ENCODE peak calls at places on chromosomes 1 and 21, in four cellular contexts. One of them, this sample, is unnamed.

GRCh38 chr1:21510113-21510493 is 880 bp downstream of the ALPL start:
- ATAC-seq in A549: no peak
- ATAC-seq in K562: no peak
- ATAC-seq in upper lobe of left lung: no peak
- ATAC-seq in this sample: no peak

GRCh38 chr1:1996207-1996651 is 7.4 kb downstream of the CFAP74 start:
- ATAC-seq in upper lobe of left lung: no peak
- ATAC-seq in A549: no peak
- ATAC-seq in K562: peak
- ATAC-seq in this sample: no peak

GRCh38 chr1:181801617-181802016 is 259.9 kb downstream of the ZNF648 start:
- ATAC-seq in A549: no peak
- ATAC-seq in upper lobe of left lung: no peak
- ATAC-seq in K562: no peak
- ATAC-seq in this sample: no peak

GRCh38 chr1:61450454-61451213 is 274.3 kb downstream of the TM2D1 start:
- ATAC-seq in A549: no peak
- ATAC-seq in upper lobe of left lung: no peak
- ATAC-seq in K562: no peak
- ATAC-seq in this sample: peak

GRCh38 chr1:222844108-222844779 is 29.4 kb downstream of the DISP1 start:
- ATAC-seq in K562: no peak
- ATAC-seq in upper lobe of left lung: no peak
- ATAC-seq in A549: no peak
- ATAC-seq in this sample: no peak

GRCh38 chr21:39537571-39537970 is 75.2 kb upstream of the B3GALT5 start:
- ATAC-seq in upper lobe of left lung: no peak
- ATAC-seq in A549: no peak
- ATAC-seq in K562: no peak
- ATAC-seq in this sample: no peak

GRCh38 chr1:33441088-33441745 is 10.3 kb upstream of the PHC2 start:
- ATAC-seq in K562: no peak
- ATAC-seq in A549: no peak
- ATAC-seq in upper lobe of left lung: no peak
- ATAC-seq in this sample: no peak

GRCh38 chr1:20709868-20710267 is 7.9 kb downstream of the KIF17 start:
- ATAC-seq in upper lobe of left lung: no peak
- ATAC-seq in K562: no peak
- ATAC-seq in A549: no peak
- ATAC-seq in this sample: no peak

DNA sequence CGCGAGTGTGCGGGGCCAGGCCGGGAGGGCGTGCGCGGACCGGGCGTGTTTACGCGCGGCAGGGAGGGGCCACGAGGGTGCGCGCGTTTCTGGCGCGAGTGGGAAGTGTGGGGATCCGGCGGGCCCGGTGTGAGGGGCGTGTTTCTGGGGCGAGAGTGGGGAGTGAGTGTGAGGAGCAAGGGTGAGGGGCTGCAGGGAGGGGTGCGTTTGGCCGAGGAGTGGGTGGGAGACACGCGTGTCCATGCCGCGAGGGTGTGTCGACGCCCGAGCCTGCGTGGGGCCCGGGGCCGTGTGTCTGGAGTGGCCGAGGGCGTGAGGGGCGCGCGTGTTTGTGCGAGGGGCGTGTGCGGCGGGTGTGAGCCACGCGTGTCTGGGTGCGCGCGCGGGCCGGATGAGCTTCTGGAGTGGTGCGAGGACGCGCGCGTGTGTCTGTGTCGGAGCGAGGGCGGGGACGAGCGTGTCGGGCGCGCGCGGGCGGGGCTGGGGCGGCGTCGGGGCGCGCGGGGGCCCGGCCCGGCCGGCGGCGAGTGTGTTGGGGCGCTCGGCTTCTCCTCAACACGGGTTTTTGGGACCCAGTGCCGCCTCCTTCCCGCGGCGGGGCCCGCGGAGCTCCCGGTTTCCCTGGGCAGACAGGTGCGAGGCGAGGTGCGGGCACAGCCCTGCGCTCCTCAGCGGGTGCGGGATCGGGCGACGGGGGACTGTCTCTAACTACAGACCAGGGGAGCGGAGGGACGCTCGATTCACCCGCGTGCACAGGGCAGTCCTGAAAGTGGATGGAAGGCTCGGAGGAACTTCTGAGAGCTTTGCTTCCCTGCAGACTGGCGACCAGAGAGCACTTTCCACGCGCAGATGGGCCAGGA is 65.8 kb upstream of the VAMP3 start:
- ATAC-seq in K562: no peak
- ATAC-seq in A549: no peak
- ATAC-seq in upper lobe of left lung: no peak
- ATAC-seq in this sample: peak
- TF ChIP-seq EP300 in K562: no peak
- TF ChIP-seq EP300 in A549: no peak
- TF ChIP-seq EP300 in upper lobe of left lung: no peak
- TF ChIP-seq EP300 in this sample: no peak

DNA sequence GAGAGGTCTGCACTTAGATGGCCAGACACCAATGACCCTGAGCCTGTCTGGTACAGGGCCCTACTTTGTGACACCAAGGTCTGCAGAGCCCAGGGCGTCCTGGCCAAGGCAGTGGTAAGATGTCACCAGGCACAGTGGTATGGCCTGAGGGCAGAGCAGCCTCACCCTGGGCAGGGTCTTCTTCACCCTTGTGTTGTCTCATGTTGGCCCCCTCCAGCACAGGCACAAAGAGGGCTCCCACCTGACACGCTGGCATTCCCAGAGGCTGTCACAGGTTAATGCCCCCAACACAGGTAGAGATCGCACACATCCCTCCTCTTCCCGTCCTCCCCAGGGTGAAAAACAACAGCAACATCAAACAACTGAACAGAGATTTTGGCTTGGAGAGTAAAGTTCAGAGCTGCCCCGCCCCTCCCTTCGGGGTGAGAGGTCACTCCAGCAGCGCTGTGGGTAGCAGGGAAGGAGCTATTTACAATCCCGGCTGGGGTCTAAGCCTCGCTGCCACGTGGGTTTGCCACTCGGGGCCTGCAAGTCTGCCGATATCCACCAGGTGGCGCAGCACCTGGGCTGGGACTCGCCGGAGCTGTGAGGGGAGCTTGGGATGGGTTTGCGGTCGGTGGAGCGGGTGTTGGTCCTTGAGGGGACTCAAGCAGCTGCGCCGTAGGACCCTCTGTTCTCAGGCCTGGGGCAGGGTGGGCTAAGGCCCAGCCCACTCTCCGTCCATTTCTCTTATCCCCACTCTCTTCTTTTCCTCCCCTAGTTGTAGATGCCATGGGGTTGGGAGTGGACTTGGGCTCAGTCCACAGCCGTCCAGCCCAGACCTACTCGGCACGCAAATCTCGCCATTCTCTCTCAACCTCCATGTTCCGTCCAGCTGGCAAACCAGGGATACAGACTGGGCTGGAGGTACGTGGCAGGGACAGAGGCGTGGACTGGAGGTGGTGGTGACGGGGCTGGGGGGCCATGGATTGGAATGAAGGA is 12.7 kb downstream of the EFNA3 start:
- ATAC-seq in upper lobe of left lung: peak
- ATAC-seq in K562: peak
- ATAC-seq in A549: peak
- ATAC-seq in this sample: peak
- H3K4me3 ChIP-seq in upper lobe of left lung: no peak
- H3K4me3 ChIP-seq in K562: no peak
- H3K4me3 ChIP-seq in A549: no peak
- H3K4me3 ChIP-seq in this sample: no peak

DNA sequence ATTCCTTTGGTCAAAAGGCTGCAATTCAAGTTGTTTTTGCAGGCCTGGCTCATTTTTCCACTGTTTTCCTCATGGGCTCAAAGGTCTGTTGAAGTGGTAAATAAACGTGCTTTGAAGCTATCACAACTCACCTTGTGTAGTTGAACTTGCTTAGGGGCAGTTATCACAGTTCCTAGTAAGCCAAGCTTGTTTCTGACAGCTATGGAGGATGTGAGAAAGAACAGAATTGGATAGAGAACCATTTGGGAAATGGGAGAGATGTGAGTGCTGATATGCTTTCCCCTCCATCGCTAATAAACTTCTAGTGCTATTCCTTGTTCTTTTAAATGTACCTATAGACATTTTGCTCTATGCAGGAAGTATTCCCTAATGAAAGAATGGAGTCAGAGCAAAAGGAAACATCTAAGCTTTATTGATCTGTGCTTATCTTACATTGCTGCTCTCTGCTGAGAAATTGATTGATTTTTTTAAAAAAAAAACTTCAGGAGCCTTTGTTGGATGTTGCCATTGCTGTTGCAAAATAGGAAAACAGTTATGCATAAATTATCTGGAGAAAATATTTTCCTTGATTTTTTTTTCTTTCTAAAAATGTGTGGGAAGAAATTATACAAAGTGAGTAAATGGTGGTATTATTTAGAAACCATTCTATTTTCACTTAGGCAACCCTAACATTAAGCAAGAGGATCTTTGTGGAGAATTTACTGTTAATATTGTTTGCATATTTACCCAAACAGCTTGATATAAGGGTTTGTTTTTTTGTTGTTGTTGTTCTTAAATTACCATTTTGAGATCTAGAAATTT is 118.2 kb downstream of the MAGI3 start:
- ATAC-seq in K562: no peak
- ATAC-seq in upper lobe of left lung: no peak
- ATAC-seq in A549: no peak
- ATAC-seq in this sample: no peak
- TF ChIP-seq EP300 in K562: no peak
- TF ChIP-seq EP300 in upper lobe of left lung: no peak
- TF ChIP-seq EP300 in A549: no peak
- TF ChIP-seq EP300 in this sample: no peak

GRCh38 chr1:12169442-12170135 is 2.8 kb downstream of the TNFRSF1B start:
- ATAC-seq in upper lobe of left lung: no peak
- ATAC-seq in A549: no peak
- ATAC-seq in K562: no peak
- ATAC-seq in this sample: no peak
- H3K4me3 ChIP-seq in upper lobe of left lung: peak
- H3K4me3 ChIP-seq in A549: no peak
- H3K4me3 ChIP-seq in K562: no peak
- H3K4me3 ChIP-seq in this sample: peak

DNA sequence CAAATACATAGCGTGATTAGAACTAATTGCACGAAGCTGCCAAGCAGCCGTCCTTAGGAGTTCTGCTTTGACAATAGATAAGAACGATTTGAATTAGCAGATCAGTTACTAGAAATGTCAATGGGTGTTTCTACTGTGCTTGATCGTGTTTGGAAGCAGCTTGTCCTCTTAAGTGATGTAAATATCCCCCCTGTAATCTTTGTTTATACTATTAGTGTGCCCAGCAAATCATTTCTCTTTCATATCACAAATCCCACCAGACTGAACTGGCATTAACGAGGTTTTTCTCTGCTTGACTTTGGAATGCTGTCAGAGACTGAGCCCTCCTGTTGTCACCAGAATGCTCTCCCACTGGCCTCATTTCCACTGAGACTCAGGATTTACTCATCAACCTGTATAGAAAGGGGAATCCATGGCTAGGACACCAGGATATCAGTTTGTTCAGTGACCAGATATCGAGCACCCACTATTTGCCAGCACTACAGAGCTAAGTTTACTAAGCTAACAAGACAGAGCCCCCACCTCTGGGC is 5.1 kb downstream of the SLAMF8 start:
- ATAC-seq in upper lobe of left lung: no peak
- ATAC-seq in A549: no peak
- ATAC-seq in K562: no peak
- ATAC-seq in this sample: no peak
- TF ChIP-seq EP300 in upper lobe of left lung: no peak
- TF ChIP-seq EP300 in A549: no peak
- TF ChIP-seq EP300 in K562: no peak
- TF ChIP-seq EP300 in this sample: no peak

GRCh38 chr1:54883349-54884102 is 3.5 kb downstream of the DHCR24 start:
- ATAC-seq in upper lobe of left lung: no peak
- ATAC-seq in A549: no peak
- ATAC-seq in K562: no peak
- ATAC-seq in this sample: peak
- H3K4me3 ChIP-seq in upper lobe of left lung: peak
- H3K4me3 ChIP-seq in A549: no peak
- H3K4me3 ChIP-seq in K562: no peak
- H3K4me3 ChIP-seq in this sample: no peak

DNA sequence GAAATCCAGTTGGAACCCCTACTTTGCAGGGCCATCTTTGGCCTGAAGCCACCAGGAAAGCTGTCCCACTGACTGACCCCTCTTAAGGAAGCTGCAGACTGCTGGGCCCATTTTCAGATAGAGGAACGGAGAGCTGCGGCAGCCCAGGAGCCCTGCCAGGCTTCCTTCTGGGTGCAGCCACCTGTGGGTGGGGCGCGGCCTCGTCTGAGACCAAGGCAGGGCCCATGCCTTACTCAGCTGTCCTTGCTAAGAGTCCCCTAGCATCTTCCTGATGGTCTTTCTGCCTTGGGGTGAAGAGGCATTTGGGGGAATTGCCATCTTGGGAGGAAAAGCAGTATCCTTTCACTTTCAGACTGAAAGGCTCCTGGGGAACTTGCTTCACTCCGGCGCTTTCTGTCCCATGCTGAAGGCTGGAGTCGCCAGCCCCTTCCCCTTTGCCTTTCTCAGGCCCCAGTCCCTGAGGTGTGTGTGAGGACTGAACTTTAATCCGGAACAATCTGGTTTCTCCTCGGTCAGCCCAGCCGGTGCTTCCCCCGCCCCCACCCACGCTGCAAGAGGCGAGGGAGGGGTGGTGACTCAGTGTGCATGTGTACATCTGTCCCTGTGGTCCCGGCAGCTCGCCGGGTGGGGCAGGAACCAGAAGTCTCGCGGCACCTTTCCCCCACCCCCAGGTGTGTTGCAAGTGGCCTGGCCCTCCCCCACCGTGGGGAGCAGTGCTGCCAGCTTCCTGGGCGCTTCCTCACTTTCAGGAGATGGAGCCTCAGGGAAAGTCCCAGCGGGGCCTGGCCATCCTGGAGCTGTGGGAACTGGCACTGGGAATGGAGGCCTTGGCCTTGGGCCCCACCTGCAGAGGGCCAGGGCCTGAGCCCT is 5.1 kb downstream of the ZC3H12A start:
- ATAC-seq in A549: peak
- ATAC-seq in upper lobe of left lung: peak
- ATAC-seq in K562: peak
- ATAC-seq in this sample: peak
- TF ChIP-seq EP300 in A549: peak
- TF ChIP-seq EP300 in upper lobe of left lung: no peak
- TF ChIP-seq EP300 in K562: peak
- TF ChIP-seq EP300 in this sample: no peak

GRCh38 chr1:97046765-97047411 is 325.3 kb downstream of the PTBP2 start:
- ATAC-seq in upper lobe of left lung: no peak
- ATAC-seq in A549: no peak
- ATAC-seq in K562: no peak
- ATAC-seq in this sample: no peak
- H3K4me3 ChIP-seq in upper lobe of left lung: no peak
- H3K4me3 ChIP-seq in A549: no peak
- H3K4me3 ChIP-seq in K562: no peak
- H3K4me3 ChIP-seq in this sample: no peak

DNA sequence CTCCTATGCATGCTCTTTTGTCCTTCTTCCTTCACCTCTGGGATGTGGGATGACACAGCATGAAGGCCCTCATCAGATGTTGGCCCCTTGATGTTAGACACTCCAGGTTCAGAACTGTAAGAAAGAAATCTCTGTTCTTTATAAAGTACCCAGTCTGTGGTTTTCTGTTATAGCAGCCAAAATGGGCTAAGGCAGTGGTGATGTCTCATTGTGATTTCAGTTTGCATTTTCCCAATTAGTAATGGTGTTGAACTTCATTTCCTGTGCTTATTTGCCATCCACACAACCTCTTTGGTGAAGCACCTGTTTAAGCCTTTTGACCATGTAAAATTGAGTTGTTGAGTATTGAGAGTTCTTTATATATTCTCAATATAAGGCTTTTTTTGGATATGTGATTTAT is 129.3 kb upstream of the C1orf174 start:
- ATAC-seq in A549: no peak
- ATAC-seq in K562: no peak
- ATAC-seq in upper lobe of left lung: no peak
- ATAC-seq in this sample: no peak
- TF ChIP-seq EP300 in A549: no peak
- TF ChIP-seq EP300 in K562: no peak
- TF ChIP-seq EP300 in upper lobe of left lung: no peak
- TF ChIP-seq EP300 in this sample: no peak

This sample was measured in gastroesophageal sphincter.